ENCODE peak calls at places on chromosome 7, in four cellular contexts. S, Z, A and O are unnamed samples. For H3K4me1, the result is how much of the 10 kb centered on the place peaks cover.

GRCh38 chr7:91164948-91165845 is 99.0 kb upstream of the FZD1 start:
- DNase-seq in S (no peak), Z (no peak), A (peak), O (no peak)

GRCh38 chr7:117479480-117480224 is at the start of gene CFTR:
- DNase-seq in S (no peak), Z (peak), A (peak), O (no peak)

GRCh38 chr7:25356534-25357151 is 128.4 kb upstream of the NPVF start:
- DNase-seq in S (no peak), Z (no peak), A (no peak), O (no peak)

GRCh38 chr7:112395411-112395810 is 54.8 kb upstream of the IFRD1 start:
- DNase-seq in S (no peak), Z (no peak), A (no peak), O (no peak)

GRCh38 chr7:46791180-46791579 is 790.7 kb downstream of the TNS3 start:
- DNase-seq in S (no peak), Z (no peak), A (peak), O (no peak)

GRCh38 chr7:17370901-17371550 is 72.6 kb downstream of the AHR start:
- DNase-seq in S (no peak), Z (no peak), A (peak), O (no peak)

GRCh38 chr7:154860621-154861375 is 142.1 kb downstream of the PAXIP1 start:
- DNase-seq in S (no peak), Z (no peak), A (no peak), O (peak)

GRCh38 chr7:98955992-98956391 is 77.7 kb downstream of the TRRAP start:
- DNase-seq in S (no peak), Z (no peak), A (no peak), O (no peak)

GRCh38 chr7:120273476-120273975 is 551 bp downstream of the KCND2 start:
- DNase-seq in S (no peak), Z (no peak), A (peak), O (no peak)

GRCh38 chr7:47231081-47231480 is 350.8 kb downstream of the TNS3 start:
- DNase-seq in S (no peak), Z (no peak), A (peak), O (no peak)

GRCh38 chr7:91632234-91632947 is 248.1 kb downstream of the MTERF1 start:
- DNase-seq in S (no peak), Z (no peak), A (no peak), O (no peak)

GRCh38 chr7:130721486-130722277 is 12.3 kb downstream of the KLF14 start:
- DNase-seq in S (peak), Z (peak), A (peak), O (no peak)

GRCh38 chr7:42672339-42672990 is 239.4 kb downstream of the C7orf25 start:
- DNase-seq in S (no peak), Z (no peak), A (peak), O (no peak)

GRCh38 chr7:42144253-42145002 is 92.6 kb downstream of the GLI3 start:
- DNase-seq in S (no peak), Z (no peak), A (no peak), O (no peak)

GRCh38 chr7:83270407-83270806 is 107.7 kb upstream of the PCLO start:
- DNase-seq in S (no peak), Z (no peak), A (no peak), O (no peak)

GRCh38 chr7:100208911-100209408 is 10.8 kb upstream of the PVRIG start:
- DNase-seq in S (no peak), Z (no peak), A (no peak), O (no peak)

GRCh38 chr7:18429547-18429946 is 66.0 kb upstream of the HDAC9 start:
- DNase-seq in S (no peak), Z (no peak), A (peak), O (no peak)

GRCh38 chr7:54015251-54015650 is 526.9 kb upstream of the VSTM2A start:
- DNase-seq in S (no peak), Z (no peak), A (peak), O (no peak)

GRCh38 chr7:158062661-158063060 is 525.0 kb downstream of the PTPRN2 start:
- DNase-seq in S (no peak), Z (no peak), A (no peak), O (no peak)

GRCh38 chr7:116836911-116837310 is 25.5 kb upstream of the CAPZA2 start:
- DNase-seq in S (no peak), Z (no peak), A (no peak), O (no peak)

GRCh38 chr7:147432068-147432467 is 1158.5 kb upstream of the C7orf33 start:
- DNase-seq in S (no peak), Z (no peak), A (no peak), O (no peak)

GRCh38 chr7:30433082-30433481 is 45.5 kb downstream of the NOD1 start:
- DNase-seq in S (peak), Z (peak), A (peak), O (no peak)
- H3K27ac ChIP-seq in S (peak), Z (peak), A (no peak), O (peak)

GRCh38 chr7:30327813-30328212 is 43.4 kb downstream of the ZNRF2 start:
- DNase-seq in S (no peak), Z (no peak), A (no peak), O (no peak)

GRCh38 chr7:30332549-30332948 is 48.2 kb downstream of the ZNRF2 start:
- DNase-seq in S (no peak), Z (no peak), A (no peak), O (no peak)

GRCh38 chr7:30330134-30331111 is 46.0 kb downstream of the ZNRF2 start:
- DNase-seq in S (no peak), Z (no peak), A (no peak), O (no peak)

GRCh38 chr7:30329706-30330105 is 45.3 kb downstream of the ZNRF2 start:
- DNase-seq in S (no peak), Z (no peak), A (no peak), O (no peak)

DNA sequence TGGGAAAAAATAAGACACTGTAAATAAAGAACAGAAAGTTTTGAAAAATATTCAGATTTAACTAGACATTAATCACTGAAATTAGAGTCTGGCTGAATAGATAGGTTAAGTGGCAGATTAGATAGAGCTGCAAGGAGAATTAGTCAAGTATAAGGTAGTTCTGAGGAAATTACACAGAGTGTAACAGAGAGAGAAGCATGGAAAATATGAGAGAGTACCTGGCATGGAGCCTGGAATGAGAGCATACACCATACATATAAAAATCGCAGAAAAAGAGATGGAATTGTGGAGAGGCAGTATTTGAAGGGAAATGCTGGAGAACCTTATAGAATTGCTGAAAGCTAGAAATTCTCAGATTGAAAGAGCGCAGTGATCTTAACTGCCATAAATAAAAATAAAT is 46.9 kb downstream of the ZNRF2 start:
- DNase-seq in S (no peak), Z (no peak), A (no peak), O (no peak)
- H3K4me3 ChIP-seq in S (no peak), Z (no peak), A (no peak), O (no peak)

GRCh38 chr7:23098029-23098428 is 7.6 kb upstream of the KLHL7 start:
- DNase-seq in S (no peak), Z (no peak), A (no peak), O (no peak)

GRCh38 chr7:23100697-23101096 is 4.9 kb upstream of the KLHL7 start:
- DNase-seq in S (no peak), Z (no peak), A (no peak), O (no peak)

GRCh38 chr7:23093111-23093510 is 12.5 kb upstream of the KLHL7 start:
- DNase-seq in S (no peak), Z (no peak), A (peak), O (no peak)

GRCh38 chr7:23093546-23093945 is 12.0 kb upstream of the KLHL7 start:
- DNase-seq in S (no peak), Z (no peak), A (peak), O (no peak)

GRCh38 chr7:23098460-23098859 is 7.1 kb upstream of the KLHL7 start:
- DNase-seq in S (no peak), Z (no peak), A (no peak), O (no peak)
- H3K4me1 ChIP-seq in S (under half), Z (under half), A (under half), O (under half)

GRCh38 chr7:104973909-104974415 is 40.0 kb upstream of the KMT2E start:
- DNase-seq in S (no peak), Z (no peak), A (peak), O (no peak)
- H3K27ac ChIP-seq in S (peak), Z (peak), A (peak), O (peak)

GRCh38 chr7:122161628-122162027 is 17.6 kb upstream of the AASS start:
- DNase-seq in S (no peak), Z (no peak), A (no peak), O (no peak)
- H3K4me3 ChIP-seq in S (no peak), Z (no peak), A (no peak), O (no peak)

GRCh38 chr7:1919539-1920265 is 249.6 kb downstream of the ELFN1 start:
- DNase-seq in S (no peak), Z (peak), A (peak), O (no peak)
- H3K4me1 ChIP-seq in S (under half), Z (under half), A (under half), O (half or more)

DNA sequence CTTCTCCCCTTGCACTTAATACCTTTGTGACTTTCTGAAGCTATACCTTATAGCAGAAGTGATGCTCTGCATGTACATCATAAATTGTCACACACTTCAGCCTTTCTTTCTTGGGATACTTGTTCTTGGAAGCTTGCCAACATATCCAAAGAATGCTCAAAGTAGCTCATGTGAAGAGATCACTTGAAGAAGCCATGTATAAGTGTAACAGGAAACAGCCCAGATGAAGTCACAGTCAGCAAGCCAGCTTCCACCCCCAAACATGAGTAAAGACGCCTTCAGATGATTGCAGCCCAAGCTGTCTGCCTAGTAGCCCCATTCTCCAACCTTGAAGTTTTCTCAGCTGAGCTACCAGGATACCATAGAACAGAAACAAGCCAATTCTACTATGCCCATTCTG is 50.9 kb downstream of the DGKB start:
- DNase-seq in S (no peak), Z (no peak), A (peak), O (no peak)
- H3K27ac ChIP-seq in S (no peak), Z (no peak), A (no peak), O (no peak)

GRCh38 chr7:101239191-101239950 is 1.8 kb upstream of the CLDN15 start:
- DNase-seq in S (no peak), Z (no peak), A (no peak), O (no peak)

GRCh38 chr7:101238226-101239182 is 902 bp upstream of the CLDN15 start:
- DNase-seq in S (no peak), Z (no peak), A (no peak), O (no peak)

GRCh38 chr7:101241015-101241363 is 3.4 kb upstream of the CLDN15 start:
- DNase-seq in S (no peak), Z (no peak), A (no peak), O (no peak)

GRCh38 chr7:101240226-101241014 is 2.8 kb upstream of the CLDN15 start:
- DNase-seq in S (no peak), Z (no peak), A (no peak), O (no peak)

GRCh38 chr7:101239951-101240220 is 2.3 kb upstream of the CLDN15 start:
- DNase-seq in S (no peak), Z (no peak), A (no peak), O (no peak)
- H3K4me3 ChIP-seq in S (no peak), Z (no peak), A (no peak), O (no peak)

GRCh38 chr7:139726485-139726869 is 51.3 kb downstream of the HIPK2 start:
- DNase-seq in S (no peak), Z (no peak), A (no peak), O (no peak)
- H3K4me1 ChIP-seq in S (under half), Z (under half), A (under half), O (under half)

DNA sequence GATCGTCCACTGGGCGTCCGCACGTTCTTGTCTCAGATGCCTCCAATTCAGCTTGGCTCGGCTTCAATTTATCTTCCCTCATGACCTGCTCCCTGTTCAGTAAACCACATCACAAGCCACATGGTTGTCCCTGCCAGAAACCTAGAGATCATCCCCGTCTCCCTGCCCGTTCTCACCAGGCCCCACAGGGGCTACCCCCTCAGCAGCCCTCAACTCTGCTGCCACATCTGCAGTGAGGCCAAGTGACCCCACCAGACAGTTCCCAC is 14.1 kb upstream of the TTYH3 start:
- DNase-seq in S (no peak), Z (no peak), A (no peak), O (no peak)
- H3K27ac ChIP-seq in S (peak), Z (no peak), A (no peak), O (no peak)